ENCODE peak calls at places on chromosomes 4 and X, in four cellular contexts. P is activated CD4-positive, alpha-beta T cell treated with anti-CD3 and anti-CD28 coated beads, Interleukin-2, amount 50 U/mL, for 24 hours; Y is occipital lobe; E is cardiac muscle cell. S is an unnamed sample.

GRCh38 chr4:181364504-181364903 is 878.7 kb upstream of the TENM3 start:
- DNase-seq in P (no peak), Y (no peak), E (no peak), S (no peak)

GRCh38 chr4:21543514-21543913 is 405.1 kb downstream of the KCNIP4 start:
- DNase-seq in P (no peak), Y (no peak), E (no peak), S (no peak)

GRCh38 chr4:64584981-64585557 is 175.8 kb upstream of the TECRL start:
- DNase-seq in P (no peak), Y (no peak), E (peak; percentile 64), S (peak; percentile 50)

GRCh38 chr4:52037730-52038108 is 380 bp downstream of the SGCB start:
- DNase-seq in P (no peak), Y (peak; percentile 41), E (peak; percentile 38), S (peak; percentile 58)

GRCh38 chr4:135735543-135735942 is 1534.0 kb upstream of the PABPC4L start:
- DNase-seq in P (no peak), Y (no peak), E (no peak), S (no peak)

GRCh38 chrX:129933700-129934099 is 27.7 kb downstream of the UTP14A start:
- DNase-seq in P (no peak), Y (no peak), E (no peak), S (no peak)

GRCh38 chr4:182862921-182863320 is 54.3 kb downstream of the DCTD start:
- DNase-seq in P (no peak), Y (no peak), E (no peak), S (no peak)

GRCh38 chr4:5460106-5460801 is 248.1 kb downstream of the EVC2 start:
- DNase-seq in P (no peak), Y (no peak), E (peak; percentile 40), S (no peak)

GRCh38 chr4:174365018-174365587 is 81.4 kb downstream of the CEP44 start:
- DNase-seq in P (no peak), Y (no peak), E (peak; percentile 68), S (no peak)

GRCh38 chr4:61921890-61922289 is 721.8 kb downstream of the ADGRL3 start:
- DNase-seq in P (no peak), Y (no peak), E (no peak), S (no peak)

GRCh38 chr4:174262624-174263444 is 20.6 kb downstream of the FBXO8 start:
- DNase-seq in P (no peak), Y (no peak), E (no peak), S (no peak)

GRCh38 chr4:78059524-78059889 is 2.4 kb downstream of the FRAS1 start:
- DNase-seq in P (no peak), Y (no peak), E (peak; percentile 92), S (peak; percentile 70)

GRCh38 chrX:40201486-40201885 is 103.7 kb upstream of the BCOR start:
- DNase-seq in P (no peak), Y (no peak), E (no peak), S (no peak)

GRCh38 chrX:154012336-154012991 is 7.2 kb downstream of the IRAK1 start:
- DNase-seq in P (no peak), Y (no peak), E (peak; percentile 46), S (peak; percentile 78)

GRCh38 chrX:136259543-136259942 is 8.3 kb upstream of the MAP7D3 start:
- DNase-seq in P (no peak), Y (no peak), E (peak; percentile 79), S (peak; percentile 14)

GRCh38 chr4:1752284-1753041 is 31.1 kb downstream of the TACC3 start:
- DNase-seq in P (no peak), Y (no peak), E (peak; percentile 44), S (no peak)

GRCh38 chr4:38583102-38583501 is 80.9 kb upstream of the KLF3 start:
- DNase-seq in P (peak; percentile 12), Y (no peak), E (no peak), S (no peak)

GRCh38 chr4:17758459-17758858 is 23.0 kb downstream of the FAM184B start:
- DNase-seq in P (no peak), Y (no peak), E (no peak), S (no peak)

GRCh38 chr4:6491235-6491634 is 18.8 kb upstream of the PPP2R2C start:
- DNase-seq in P (no peak), Y (no peak), E (no peak), S (no peak)

GRCh38 chrX:65073233-65073632 is 97.0 kb upstream of the ZC4H2 start:
- DNase-seq in P (no peak), Y (no peak), E (no peak), S (no peak)

GRCh38 chr4:109908741-109909140 is 3.9 kb upstream of the EGF start:
- DNase-seq in P (no peak), Y (no peak), E (no peak), S (no peak)

GRCh38 chr4:123017078-123017477 is 94.7 kb upstream of the NUDT6 start:
- DNase-seq in P (no peak), Y (no peak), E (no peak), S (no peak)

GRCh38 chr4:177938226-177938625 is 496.0 kb upstream of the AGA start:
- DNase-seq in P (no peak), Y (no peak), E (no peak), S (no peak)

GRCh38 chr4:138225477-138225876 is 16.7 kb downstream of the SLC7A11 start:
- DNase-seq in P (no peak), Y (no peak), E (no peak), S (no peak)

GRCh38 chrX:150365051-150365952 is 2.2 kb downstream of the MAMLD1 start:
- DNase-seq in P (no peak), Y (peak; percentile 68), E (peak; percentile 72), S (peak; percentile 71)